ENCODE peak calls at places on chromosomes 2 and 18, in four cellular contexts. F, Z, Q and K are unnamed samples.

GRCh38 chr2:70087703-70088507 is 628 bp downstream of the PCBP1 start:
- DNase-seq in F (peak; percentile 79), Z (peak; percentile 64), Q (no peak), K (peak; percentile 52)

GRCh38 chr2:74843371-74844298 is 9.7 kb downstream of the HK2 start:
- DNase-seq in F (no peak), Z (peak; percentile 76), Q (peak; percentile 56), K (no peak)

GRCh38 chr2:152409691-152410597 is 75.0 kb downstream of the FMNL2 start:
- DNase-seq in F (no peak), Z (peak; percentile 92), Q (no peak), K (no peak)

GRCh38 chr2:216118474-216118873 is 9.3 kb downstream of the XRCC5 start:
- DNase-seq in F (no peak), Z (no peak), Q (no peak), K (no peak)

GRCh38 chr2:84537251-84537650 is 21.0 kb downstream of the DNAH6 start:
- DNase-seq in F (no peak), Z (no peak), Q (no peak), K (no peak)

GRCh38 chr18:26436176-26437031 is 111.9 kb downstream of the KCTD1 start:
- DNase-seq in F (no peak), Z (peak; percentile 34), Q (no peak), K (no peak)

GRCh38 chr2:50648031-50648430 is 383.9 kb downstream of the NRXN1 start:
- DNase-seq in F (no peak), Z (no peak), Q (no peak), K (no peak)

GRCh38 chr2:119429225-119430000 is 2.2 kb upstream of the TMEM37 start:
- DNase-seq in F (no peak), Z (no peak), Q (peak; percentile 35), K (no peak)

GRCh38 chr18:66560092-66560491 is 43.8 kb downstream of the CDH19 start:
- DNase-seq in F (no peak), Z (peak; percentile 34), Q (no peak), K (no peak)

GRCh38 chr2:172674034-172674967 is 61.3 kb upstream of the RAPGEF4 start:
- DNase-seq in F (peak; percentile 53), Z (no peak), Q (no peak), K (peak; percentile 81)

GRCh38 chr2:28129955-28130695 is 239.6 kb downstream of the BABAM2 start:
- DNase-seq in F (no peak), Z (no peak), Q (no peak), K (no peak)

GRCh38 chr2:134140251-134140661 is 113.6 kb upstream of the MGAT5 start:
- DNase-seq in F (no peak), Z (no peak), Q (no peak), K (no peak)
- TF ChIP-seq TCF7 in F (no peak), Z (no peak), Q (no peak), K (no peak)

GRCh38 chr2:6831229-6831628 is 34.5 kb downstream of the CMPK2 start:
- DNase-seq in F (no peak), Z (no peak), Q (no peak), K (no peak)

GRCh38 chr2:6828299-6828584 is 37.5 kb downstream of the CMPK2 start:
- DNase-seq in F (no peak), Z (peak; percentile 26), Q (no peak), K (no peak)

GRCh38 chr2:6826081-6826913 is 39.4 kb downstream of the CMPK2 start:
- DNase-seq in F (peak; percentile 72), Z (peak; percentile 32), Q (peak; percentile 58), K (peak; percentile 23)

GRCh38 chr2:6824962-6825361 is 40.7 kb downstream of the CMPK2 start:
- DNase-seq in F (no peak), Z (no peak), Q (no peak), K (no peak)

GRCh38 chr2:6827516-6828298 is 38.0 kb downstream of the CMPK2 start:
- DNase-seq in F (no peak), Z (no peak), Q (no peak), K (no peak)
- TF ChIP-seq USF2 in F (no peak), Z (no peak), Q (no peak), K (no peak)

DNA sequence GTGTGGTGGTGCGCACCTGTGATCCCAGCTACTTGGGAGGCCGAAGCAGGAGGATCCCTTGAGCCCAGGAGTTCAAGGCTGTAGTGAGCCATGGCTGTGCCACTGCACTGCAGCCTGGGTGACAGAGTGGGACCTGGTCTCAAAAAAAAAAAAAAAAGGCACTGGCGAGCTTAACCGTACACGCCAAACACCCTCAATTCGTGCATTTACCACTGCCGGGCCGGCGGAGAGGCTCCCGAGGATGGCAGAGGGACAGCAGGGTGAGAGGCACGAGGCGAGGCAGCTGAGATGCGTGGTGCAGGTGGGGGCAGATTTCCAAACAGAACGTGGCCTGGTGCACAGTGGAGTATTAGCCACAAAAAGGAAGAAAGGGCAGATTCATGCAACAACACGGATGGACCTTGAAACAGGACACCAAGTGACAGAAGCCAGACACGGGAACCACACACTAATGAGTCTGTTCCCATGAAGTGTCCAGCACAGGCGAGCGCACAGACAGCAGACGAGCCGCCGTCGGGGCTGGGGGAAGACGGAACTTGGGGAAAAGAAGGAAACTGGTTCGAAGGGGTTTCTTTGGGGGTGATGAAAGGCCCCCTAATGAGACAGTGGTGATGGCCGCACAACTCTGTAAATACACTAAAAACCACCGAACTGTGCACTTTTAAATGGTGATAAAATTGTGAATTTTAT is 27.4 kb downstream of the SLC66A2 start:
- DNase-seq in F (no peak), Z (no peak), Q (no peak), K (no peak)
- TF ChIP-seq TCF7 in F (no peak), Z (no peak), Q (no peak), K (no peak)

DNA sequence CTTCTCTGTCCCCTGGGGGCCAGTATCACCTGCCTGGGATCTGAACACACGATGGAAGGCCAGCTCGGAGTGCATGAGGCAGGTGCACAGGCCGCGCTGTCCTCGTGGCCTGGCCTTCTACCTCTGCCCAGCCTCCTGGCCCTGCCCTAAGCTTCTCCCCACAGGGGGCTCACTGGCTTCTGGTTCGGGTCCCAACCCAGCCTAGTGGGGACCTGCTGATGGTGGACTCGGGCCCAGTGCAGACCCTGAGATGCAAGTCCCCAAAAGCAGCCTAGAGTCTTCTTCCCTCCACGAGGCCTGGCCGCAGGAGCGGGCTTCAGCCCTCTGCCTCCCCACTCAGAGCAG is 3.4 kb downstream of the ERFE start:
- DNase-seq in F (no peak), Z (no peak), Q (no peak), K (no peak)
- TF ChIP-seq USF2 in F (no peak), Z (no peak), Q (no peak), K (no peak)